ENCODE peak calls at places on chromosomes 3 and 15, in five cellular contexts. Z, Q, G, V and A are unnamed samples. For H3K4me1, the result is how much of the 10 kb centered on the place peaks cover.

GRCh38 chr15:34783471-34783870 is 11.9 kb downstream of the ACTC1 start:
- DNase-seq in Z (no peak), Q (no peak), G (no peak), V (no peak), A (no peak)

GRCh38 chr3:115286529-115287197 is 139.6 kb upstream of the ZBTB20 start:
- DNase-seq in Z (no peak), Q (no peak), G (no peak), V (no peak), A (no peak)

GRCh38 chr3:71857926-71858325 is 73.0 kb upstream of the PROK2 start:
- DNase-seq in Z (no peak), Q (no peak), G (no peak), V (no peak), A (no peak)

GRCh38 chr3:151008699-151009098 is 36.2 kb upstream of the CLRN1 start:
- DNase-seq in Z (no peak), Q (no peak), G (no peak), V (no peak), A (no peak)

GRCh38 chr3:188974856-188975611 is 196.7 kb upstream of the TPRG1 start:
- DNase-seq in Z (no peak), Q (no peak), G (no peak), V (peak), A (no peak)

GRCh38 chr15:58378241-58379085 is 53.3 kb upstream of the LIPC start:
- DNase-seq in Z (no peak), Q (no peak), G (no peak), V (no peak), A (no peak)

GRCh38 chr3:190132376-190132775 is 11.7 kb upstream of the P3H2 start:
- DNase-seq in Z (no peak), Q (no peak), G (no peak), V (no peak), A (no peak)

GRCh38 chr15:39594764-39595620 is 14.1 kb downstream of the THBS1 start:
- DNase-seq in Z (no peak), Q (no peak), G (no peak), V (no peak), A (no peak)

GRCh38 chr15:59591372-59591771 is 20.2 kb upstream of the GCNT3 start:
- DNase-seq in Z (no peak), Q (no peak), G (no peak), V (no peak), A (no peak)

GRCh38 chr3:51997935-51998596 is 2.4 kb upstream of the RPL29 start:
- DNase-seq in Z (no peak), Q (no peak), G (no peak), V (no peak), A (no peak)

GRCh38 chr3:79178471-79178870 is 589.3 kb downstream of the ROBO1 start:
- DNase-seq in Z (no peak), Q (no peak), G (no peak), V (no peak), A (no peak)

GRCh38 chr3:152235709-152236298 is 32.9 kb upstream of the MBNL1 start:
- DNase-seq in Z (no peak), Q (no peak), G (no peak), V (no peak), A (no peak)

GRCh38 chr15:93173369-93173768 is 84.4 kb upstream of the RGMA start:
- DNase-seq in Z (no peak), Q (no peak), G (no peak), V (no peak), A (no peak)

GRCh38 chr15:85897207-85897817 is 102.6 kb upstream of the KLHL25 start:
- DNase-seq in Z (no peak), Q (no peak), G (no peak), V (no peak), A (no peak)

GRCh38 chr3:135237371-135237770 is 442.3 kb downstream of the EPHB1 start:
- DNase-seq in Z (no peak), Q (no peak), G (no peak), V (no peak), A (no peak)

GRCh38 chr3:49500408-49501257 is 30.6 kb downstream of the DAG1 start:
- DNase-seq in Z (peak), Q (peak), G (no peak), V (no peak), A (peak)

GRCh38 chr15:92596623-92597022 is 59.0 kb downstream of the FAM174B start:
- DNase-seq in Z (no peak), Q (no peak), G (peak), V (no peak), A (no peak)

GRCh38 chr3:117439812-117440211 is 730.2 kb downstream of the TUSC7 start:
- DNase-seq in Z (no peak), Q (no peak), G (no peak), V (no peak), A (no peak)

GRCh38 chr3:124064050-124064449 is 72.1 kb upstream of the ROPN1 start:
- DNase-seq in Z (no peak), Q (no peak), G (no peak), V (no peak), A (no peak)

GRCh38 chr3:12914075-12914474 is 72.7 kb upstream of the RPL32 start:
- DNase-seq in Z (no peak), Q (no peak), G (no peak), V (no peak), A (no peak)

GRCh38 chr3:193842029-193842782 is 249.2 kb downstream of the OPA1 start:
- DNase-seq in Z (no peak), Q (no peak), G (no peak), V (no peak), A (no peak)

GRCh38 chr3:157868881-157869280 is 237.3 kb downstream of the SHOX2 start:
- DNase-seq in Z (no peak), Q (no peak), G (no peak), V (no peak), A (no peak)

GRCh38 chr3:29164825-29165224 is 116.0 kb upstream of the RBMS3 start:
- DNase-seq in Z (no peak), Q (no peak), G (no peak), V (no peak), A (no peak)

GRCh38 chr15:29048011-29048410 is 162.2 kb downstream of the APBA2 start:
- DNase-seq in Z (no peak), Q (no peak), G (no peak), V (no peak), A (no peak)

GRCh38 chr3:123859177-123859576 is 25.0 kb downstream of the MYLK start:
- DNase-seq in Z (no peak), Q (no peak), G (no peak), V (no peak), A (no peak)

GRCh38 chr3:140529096-140529495 is 148.8 kb upstream of the TRIM42 start:
- DNase-seq in Z (no peak), Q (no peak), G (no peak), V (no peak), A (no peak)

GRCh38 chr3:150538324-150539208 is 7.7 kb downstream of the SERP1 start:
- DNase-seq in Z (no peak), Q (no peak), G (no peak), V (no peak), A (no peak)

GRCh38 chr3:38521391-38521987 is 25.3 kb downstream of the EXOG start:
- DNase-seq in Z (peak), Q (no peak), G (peak), V (peak), A (no peak)

GRCh38 chr3:124993462-124993861 is 58.9 kb upstream of the MUC13 start:
- DNase-seq in Z (no peak), Q (peak), G (no peak), V (no peak), A (peak)

GRCh38 chr3:53140575-53141467 is 10.6 kb upstream of the RFT1 start:
- DNase-seq in Z (no peak), Q (no peak), G (no peak), V (no peak), A (no peak)

GRCh38 chr3:71511037-71511436 is 72.5 kb downstream of the FOXP1 start:
- DNase-seq in Z (no peak), Q (no peak), G (no peak), V (no peak), A (no peak)

GRCh38 chr3:18649666-18650363 is 224.7 kb upstream of the SATB1 start:
- DNase-seq in Z (no peak), Q (no peak), G (no peak), V (peak), A (no peak)

GRCh38 chr3:50047426-50047825 is 41.3 kb upstream of the RBM5 start:
- DNase-seq in Z (no peak), Q (no peak), G (no peak), V (no peak), A (no peak)

GRCh38 chr3:168116279-168116678 is 20.6 kb upstream of the GOLIM4 start:
- DNase-seq in Z (peak), Q (peak), G (no peak), V (no peak), A (no peak)

GRCh38 chr3:164418426-164418825 is 659.9 kb downstream of the SI start:
- DNase-seq in Z (no peak), Q (no peak), G (no peak), V (no peak), A (no peak)

GRCh38 chr3:26624209-26624775 is 1.7 kb downstream of the LRRC3B start:
- DNase-seq in Z (no peak), Q (no peak), G (no peak), V (no peak), A (no peak)

GRCh38 chr15:31278056-31278445 is 48.6 kb upstream of the KLF13 start:
- DNase-seq in Z (no peak), Q (no peak), G (peak), V (no peak), A (no peak)

GRCh38 chr3:35216501-35217266 is 422.6 kb upstream of the ARPP21 start:
- DNase-seq in Z (no peak), Q (no peak), G (no peak), V (no peak), A (no peak)

GRCh38 chr15:35549567-35549966 is 3.6 kb upstream of the DPH6 start:
- DNase-seq in Z (no peak), Q (no peak), G (no peak), V (no peak), A (no peak)

GRCh38 chr3:172102883-172103310 is 63.5 kb downstream of the FNDC3B start:
- DNase-seq in Z (no peak), Q (no peak), G (no peak), V (no peak), A (no peak)
- H3K27ac ChIP-seq in Z (no peak), Q (no peak), G (no peak), V (no peak), A (peak)

GRCh38 chr3:159786489-159787181 is 202.0 kb upstream of the IL12A start:
- DNase-seq in Z (no peak), Q (no peak), G (no peak), V (no peak), A (no peak)

GRCh38 chr3:159787191-159787590 is 201.4 kb upstream of the IL12A start:
- DNase-seq in Z (no peak), Q (no peak), G (no peak), V (no peak), A (no peak)

GRCh38 chr3:159783780-159784747 is 204.6 kb upstream of the IL12A start:
- DNase-seq in Z (no peak), Q (no peak), G (no peak), V (no peak), A (no peak)

GRCh38 chr3:159782724-159783421 is 205.8 kb upstream of the IL12A start:
- DNase-seq in Z (no peak), Q (no peak), G (no peak), V (no peak), A (no peak)

GRCh38 chr3:159785276-159785675 is 203.4 kb upstream of the IL12A start:
- DNase-seq in Z (no peak), Q (no peak), G (no peak), V (no peak), A (no peak)
- H3K4me1 ChIP-seq in Z (under half), Q (under half), G (under half), V (under half), A (under half)

GRCh38 chr3:56468184-56469106 is at the start of gene ERC2:
- DNase-seq in Z (peak), Q (peak), G (peak), V (no peak), A (no peak)
- H3K4me3 ChIP-seq in Z (peak), Q (peak), G (peak), V (no peak), A (peak)

DNA sequence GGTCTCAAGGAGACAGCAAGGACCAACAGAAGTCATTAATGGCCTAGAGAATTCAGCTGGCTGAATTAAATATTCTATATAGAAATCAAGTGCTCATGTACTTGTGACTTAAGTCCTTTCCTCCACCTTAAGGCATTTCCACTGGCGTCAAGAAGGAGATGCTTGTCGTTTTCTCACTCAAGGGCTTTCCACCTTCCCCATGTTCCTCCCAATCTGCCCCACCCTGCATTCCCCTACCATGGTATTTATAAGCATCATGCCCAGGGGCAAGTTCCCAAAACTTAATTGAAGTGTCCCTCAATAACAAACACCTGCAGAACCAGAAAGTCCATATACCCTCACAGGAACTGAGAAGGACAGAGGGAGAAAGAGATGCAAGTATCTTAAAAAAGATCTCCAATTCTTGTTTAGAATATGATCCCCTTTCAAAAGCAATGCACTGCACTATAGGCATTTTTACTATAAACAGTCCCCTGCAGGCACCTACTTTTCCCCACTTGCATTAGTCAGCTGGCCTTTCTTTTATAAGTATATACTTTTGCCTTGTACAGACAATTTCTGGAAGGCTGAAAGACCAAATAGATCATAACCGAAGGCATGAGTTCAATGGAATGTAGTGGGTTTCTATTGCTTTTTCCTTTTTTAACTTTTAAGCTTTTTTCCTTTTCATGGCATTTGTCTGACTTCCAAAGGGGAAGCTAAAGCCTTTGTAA is 29.6 kb downstream of the TMEM39A start:
- DNase-seq in Z (no peak), Q (no peak), G (no peak), V (no peak), A (no peak)
- H3K27ac ChIP-seq in Z (no peak), Q (no peak), G (no peak), V (no peak), A (no peak)

GRCh38 chr3:112699436-112699978 is 58.6 kb upstream of the CCDC80 start:
- DNase-seq in Z (no peak), Q (no peak), G (no peak), V (no peak), A (no peak)
- H3K4me1 ChIP-seq in Z (under half), Q (under half), G (under half), V (under half), A (under half)